ENCODE peak calls at places on chromosomes 16 and 17, in five cellular contexts. P, H, X, Z and R are unnamed samples.

GRCh38 chr17:3659541-3660111 is 8.8 kb downstream of the TAX1BP3 start:
- DNase-seq in X (peak; percentile 83), H (no peak), P (peak; percentile 74), Z (no peak), R (peak; percentile 100)

GRCh38 chr16:86573646-86574508 is 4.5 kb upstream of the FOXL1 start:
- DNase-seq in H (no peak), Z (no peak), X (no peak), P (no peak), R (peak; percentile 57)

GRCh38 chr17:13036776-13037175 is 18.9 kb upstream of the ELAC2 start:
- DNase-seq in X (peak; percentile 11), P (no peak), H (no peak), Z (no peak), R (no peak)

GRCh38 chr17:57676543-57676942 is 68.6 kb downstream of the CCDC182 start:
- DNase-seq in H (no peak), P (no peak), X (no peak), Z (no peak), R (no peak)

GRCh38 chr16:30526137-30526822 is at the start of gene ZNF768:
- DNase-seq in P (no peak), X (no peak), H (no peak), Z (peak; percentile 87), R (peak; percentile 98)

GRCh38 chr17:9150407-9151090 is 129.2 kb downstream of the NTN1 start:
- DNase-seq in P (no peak), Z (peak; percentile 83), H (no peak), X (peak; percentile 1), R (peak; percentile 88)

GRCh38 chr16:87129771-87130170 is 187.4 kb downstream of the C16orf95 start:
- DNase-seq in P (no peak), Z (no peak), H (no peak), X (peak; percentile 37), R (peak; percentile 89)

GRCh38 chr16:72042157-72042660 is 12.1 kb upstream of the HP start:
- DNase-seq in P (no peak), Z (no peak), H (no peak), X (no peak), R (no peak)

GRCh38 chr17:6923385-6923784 is 72.5 kb upstream of the ALOX12 start:
- DNase-seq in H (no peak), Z (no peak), P (no peak), X (no peak), R (no peak)

GRCh38 chr17:565506-565905 is 149.1 kb downstream of the VPS53 start:
- DNase-seq in H (no peak), P (no peak), X (no peak), Z (no peak), R (no peak)

GRCh38 chr16:11650641-11651591 is 17.3 kb upstream of the SNN start:
- DNase-seq in P (no peak), H (no peak), Z (no peak), X (no peak), R (peak; percentile 60)

GRCh38 chr16:23072084-23072599 is 77.1 kb downstream of the USP31 start:
- DNase-seq in P (no peak), X (peak; percentile 77), Z (no peak), H (no peak), R (peak; percentile 83)

GRCh38 chr16:71402674-71403073 is 39.2 kb downstream of the TLE7 start:
- DNase-seq in H (no peak), X (no peak), Z (no peak), P (no peak), R (no peak)

GRCh38 chr17:32878211-32878610 is 1.3 kb upstream of the MYO1D start:
- DNase-seq in X (peak; percentile 32), H (no peak), P (no peak), Z (no peak), R (peak; percentile 90)

GRCh38 chr16:67163903-67164558 is 514 bp upstream of the HSF4 start:
- DNase-seq in P (no peak), Z (peak; percentile 48), X (no peak), H (no peak), R (peak; percentile 75)

DNA sequence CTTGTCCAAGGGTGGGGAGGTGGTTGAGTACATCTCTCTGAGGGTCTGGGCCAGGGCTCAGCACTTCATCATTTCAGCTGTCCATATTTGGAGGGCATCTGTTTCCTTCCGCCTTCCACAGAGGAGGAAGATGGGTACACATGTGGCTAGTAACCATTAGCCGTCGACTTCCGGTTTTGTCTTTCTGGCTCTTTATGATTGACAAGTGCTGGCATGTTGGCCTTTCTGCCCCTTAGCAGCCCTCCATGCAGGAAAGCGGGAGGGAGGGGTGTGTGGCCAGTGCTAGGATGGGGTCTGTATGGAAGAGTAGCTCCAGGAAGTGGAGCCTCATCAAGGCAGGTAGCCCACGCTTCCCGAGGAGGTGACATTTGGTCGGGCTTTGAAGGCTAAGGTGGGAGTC is 69.6 kb downstream of the RAI1 start:
- DNase-seq in H (no peak), X (no peak), Z (no peak), P (no peak), R (peak; percentile 77)
- H3K4me3 ChIP-seq in H (peak overlapping the region; percentile 53), X (no peak overlapping the region), Z (no peak overlapping the region), P (no peak overlapping the region), R (no peak overlapping the region)

DNA sequence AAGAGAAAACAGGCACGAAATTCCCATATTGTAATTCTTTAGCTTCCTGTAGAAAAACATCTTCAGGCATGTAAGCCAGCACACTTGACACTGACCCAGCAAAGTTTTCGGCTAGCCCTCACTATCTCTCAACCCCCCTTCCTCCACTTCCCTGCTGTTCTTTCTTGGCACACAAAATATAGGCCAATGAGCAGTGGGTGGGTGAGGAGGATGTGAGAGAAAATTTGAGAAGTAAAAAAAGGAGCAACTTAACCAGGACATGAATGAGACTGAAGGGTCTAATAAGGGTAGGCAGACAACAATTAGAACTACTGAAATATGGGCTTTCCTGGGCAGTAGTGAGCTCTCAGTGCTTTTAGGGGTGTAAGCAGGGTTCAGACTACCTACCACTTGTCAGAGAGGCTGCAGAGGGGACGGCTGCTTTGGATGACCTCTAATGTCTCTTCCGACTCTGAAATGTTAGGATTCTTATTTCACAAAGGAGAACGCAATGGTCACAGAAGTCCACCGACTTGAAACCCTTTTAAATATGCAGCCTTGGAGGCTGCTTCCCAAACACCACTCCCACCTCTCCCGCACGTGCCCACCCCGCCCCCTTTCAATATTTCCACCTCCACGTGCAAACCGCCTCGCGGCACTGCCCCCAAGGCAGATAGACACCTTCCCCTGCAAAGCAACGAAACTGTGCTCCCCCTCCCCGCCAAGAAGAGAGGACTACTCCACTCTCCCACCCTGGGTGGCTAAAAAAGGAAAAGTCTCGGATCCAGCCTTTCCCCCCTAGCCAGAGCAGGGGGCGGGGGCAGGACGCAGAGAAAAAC is 884 bp downstream of the MBTD1 start:
- DNase-seq in Z (no peak), X (no peak), H (no peak), P (no peak), R (peak; percentile 58)
- H3K4me3 ChIP-seq in Z (peak overlapping the region; percentile 66), X (peak overlapping the region; percentile 52), H (peak overlapping the region; percentile 70), P (peak overlapping the region; percentile 92), R (peak overlapping the region; percentile 86)

GRCh38 chr16:51152691-51153261 is 1.7 kb upstream of the SALL1 start:
- DNase-seq in Z (no peak), X (peak; percentile 37), P (no peak), H (no peak), R (no peak)

GRCh38 chr16:51150894-51151320 is at the start of gene SALL1:
- DNase-seq in H (no peak), P (no peak), Z (peak; percentile 46), X (no peak), R (peak; percentile 93)

GRCh38 chr16:51151435-51151950 is 423 bp upstream of the SALL1 start:
- DNase-seq in P (no peak), H (no peak), X (peak; percentile 70), Z (peak; percentile 97), R (peak; percentile 92)

GRCh38 chr16:51153275-51153991 is 2.4 kb upstream of the SALL1 start:
- DNase-seq in P (no peak), X (no peak), H (no peak), Z (peak; percentile 76), R (no peak)

DNA sequence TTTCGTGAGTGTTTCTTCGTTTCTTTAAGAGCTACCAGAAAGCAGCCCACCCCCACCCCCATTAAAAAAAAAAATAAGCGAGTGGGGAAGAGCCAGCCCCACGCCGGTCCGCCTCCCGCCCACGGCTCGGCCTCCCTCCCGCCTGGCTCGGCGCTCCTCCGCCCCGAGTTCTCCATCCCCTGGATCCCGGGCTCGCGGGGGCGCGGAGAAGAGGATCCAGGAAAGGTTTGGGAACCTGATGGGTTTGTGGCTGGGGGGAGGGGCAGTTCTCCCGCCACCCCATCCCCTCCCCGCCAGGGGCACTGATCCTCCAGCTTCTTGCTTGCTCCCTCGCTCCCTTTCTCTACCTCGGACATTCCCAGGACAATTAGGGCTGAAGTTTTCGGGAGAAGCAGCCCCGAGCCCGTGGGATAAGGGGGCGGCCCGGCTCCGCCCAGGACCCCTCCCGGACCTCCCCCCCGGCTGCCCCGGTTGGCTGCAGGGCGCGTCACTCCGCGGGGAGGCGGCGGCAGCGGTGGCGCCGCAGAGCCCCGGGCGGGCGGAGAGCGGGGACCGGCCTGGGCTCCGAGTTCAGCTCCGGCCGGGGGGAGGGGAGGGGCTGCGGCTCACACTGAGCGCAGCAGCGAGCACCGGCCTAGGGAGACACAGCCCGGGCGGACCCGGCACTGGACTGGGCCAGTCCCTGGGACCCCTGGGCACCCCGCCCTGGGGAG is 1.0 kb upstream of the SALL1 start:
- DNase-seq in H (no peak), P (no peak), X (peak; percentile 80), Z (peak; percentile 96), R (peak; percentile 91)
- H3K4me3 ChIP-seq in H (no peak overlapping the region), P (peak overlapping the region; percentile 92), X (peak overlapping the region; percentile 89), Z (peak overlapping the region; percentile 97), R (peak overlapping the region; percentile 69)

DNA sequence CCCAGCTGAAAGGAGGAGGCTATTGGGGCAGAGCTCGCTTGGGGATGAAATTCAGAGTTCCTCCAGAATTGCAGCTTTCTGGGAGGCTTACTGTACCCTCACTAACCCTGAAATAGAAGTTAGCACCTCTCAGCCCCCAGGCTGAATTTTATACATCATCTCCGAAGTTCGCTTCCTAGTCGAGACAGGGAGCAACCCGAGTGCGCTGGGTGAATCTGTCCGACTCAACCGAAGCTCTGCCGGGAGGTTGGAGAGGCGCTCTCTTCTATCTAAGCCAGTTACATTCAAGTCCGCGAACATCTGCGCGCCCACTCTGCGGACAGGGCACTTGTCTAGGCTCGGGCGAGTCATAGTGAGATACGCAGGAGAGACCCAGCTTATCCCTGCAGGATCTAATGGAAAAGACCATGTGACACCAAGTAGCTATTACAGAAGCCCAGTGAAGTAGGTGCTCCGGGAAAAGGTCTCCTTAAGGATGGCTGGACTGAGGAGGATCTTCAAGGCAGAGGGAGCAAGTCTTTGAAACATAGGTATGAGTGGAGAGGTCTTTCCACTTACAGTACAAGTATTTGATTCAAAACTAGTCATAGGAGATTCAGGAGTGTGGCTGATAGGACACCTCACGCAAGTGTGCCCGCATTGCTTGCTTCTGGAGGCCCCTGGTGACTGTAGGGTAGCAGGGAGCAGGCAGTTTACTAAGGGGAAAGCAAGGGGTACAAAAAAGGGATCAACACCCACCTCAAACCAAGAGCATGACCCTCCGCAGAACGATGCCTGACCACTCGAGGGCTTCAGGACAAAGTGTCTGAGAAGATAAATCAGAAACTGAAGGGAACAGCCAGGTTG is 667 bp upstream of the HES7 start:
- DNase-seq in P (no peak), Z (peak; percentile 46), H (no peak), X (peak; percentile 36), R (peak; percentile 65)
- H3K4me3 ChIP-seq in P (peak overlapping the region; percentile 13), Z (peak overlapping the region; percentile 75), H (peak overlapping the region; percentile 62), X (peak overlapping the region; percentile 73), R (peak overlapping the region; percentile 72)

GRCh38 chr16:13203725-13204124 is 302.3 kb downstream of the SHISA9 start:
- DNase-seq in X (no peak), Z (no peak), P (no peak), H (no peak), R (no peak)

DNA sequence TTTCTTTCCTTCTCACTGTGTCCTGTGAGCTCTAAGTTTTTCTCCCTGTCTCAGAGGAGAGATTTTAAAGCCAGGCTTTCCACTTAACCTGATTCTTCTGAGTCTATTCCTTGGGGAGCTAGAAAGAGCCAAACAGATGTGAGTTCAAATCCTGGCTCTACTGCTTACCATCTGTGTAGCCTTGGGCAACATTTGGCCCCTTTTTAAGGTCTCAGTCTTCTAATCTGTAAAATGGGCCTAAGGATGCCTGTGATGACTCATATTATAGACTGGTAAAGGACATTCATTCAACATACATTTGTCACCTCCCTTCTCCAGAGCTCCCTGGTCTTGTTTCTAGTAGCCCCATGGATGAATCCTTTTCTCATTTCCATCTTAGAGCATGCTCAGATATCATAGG is 304.0 kb downstream of the SHISA9 start:
- DNase-seq in P (no peak), Z (no peak), H (no peak), X (no peak), R (no peak)
- H3K4me3 ChIP-seq in P (no peak overlapping the region), Z (no peak overlapping the region), H (no peak overlapping the region), X (no peak overlapping the region), R (no peak overlapping the region)